ENCODE peak calls at places on chromosomes 16 and 17, in four cellular contexts. I, G, V and M are unnamed samples.

GRCh38 chr16:86534779-86535605 is 20.0 kb downstream of the MTHFSD start:
- DNase-seq in I (no peak), G (no peak), V (no peak), M (no peak)

GRCh38 chr17:63476494-63476856 is 386 bp upstream of the ACE start:
- DNase-seq in I (no peak), G (peak; percentile 39), V (peak; percentile 74), M (no peak)

GRCh38 chr16:57607676-57608461 is 20.6 kb upstream of the ADGRG1 start:
- DNase-seq in I (no peak), G (no peak), V (no peak), M (no peak)

GRCh38 chr17:77664097-77664729 is 294.3 kb upstream of the TNRC6C start:
- DNase-seq in I (no peak), G (no peak), V (no peak), M (no peak)

GRCh38 chr17:47735536-47736011 is 2.5 kb downstream of the TBX21 start:
- DNase-seq in I (no peak), G (no peak), V (no peak), M (no peak)

GRCh38 chr16:10871157-10871991 is 5.6 kb upstream of the CIITA start:
- DNase-seq in I (no peak), G (no peak), V (no peak), M (peak; percentile 90)

GRCh38 chr17:37089998-37090397 is 141.2 kb downstream of the AATF start:
- DNase-seq in I (peak; percentile 86), G (no peak), V (no peak), M (peak; percentile 61)

GRCh38 chr17:45406107-45406506 is 26.6 kb downstream of the ARHGAP27 start:
- DNase-seq in I (no peak), G (no peak), V (no peak), M (peak; percentile 86)

GRCh38 chr16:30068750-30069574 is 3.4 kb downstream of the ALDOA start:
- DNase-seq in I (peak; percentile 50), G (no peak), V (no peak), M (peak; percentile 36)

GRCh38 chr16:67207116-67207856 is 8.4 kb downstream of the ELMO3 start:
- DNase-seq in I (no peak), G (no peak), V (no peak), M (no peak)